ENCODE peak calls at places on chromosome 9, in four cellular contexts. One of them, this sample, is unnamed.

GRCh38 chr9:126722252-126722921 is 82.5 kb upstream of the ZBTB43 start:
- DNase-seq in GM12878: peak; percentile 59
- DNase-seq in HepG2: no peak
- DNase-seq in K562: peak; percentile 85
- DNase-seq in this sample: peak; percentile 82

GRCh38 chr9:126682113-126682810 is 68.5 kb downstream of the LMX1B start:
- DNase-seq in GM12878: no peak
- DNase-seq in HepG2: no peak
- DNase-seq in K562: no peak
- DNase-seq in this sample: no peak

GRCh38 chr9:31390352-31391025 is 994.0 kb upstream of the ACO1 start:
- DNase-seq in GM12878: no peak
- DNase-seq in HepG2: no peak
- DNase-seq in K562: no peak
- DNase-seq in this sample: no peak

GRCh38 chr9:112731971-112732370 is 14.1 kb upstream of the INIP start:
- DNase-seq in GM12878: no peak
- DNase-seq in HepG2: peak; percentile 92
- DNase-seq in K562: no peak
- DNase-seq in this sample: no peak

GRCh38 chr9:115672477-115673316 is 480.9 kb upstream of the PAPPA start:
- DNase-seq in GM12878: no peak
- DNase-seq in HepG2: peak; percentile 1
- DNase-seq in K562: no peak
- DNase-seq in this sample: no peak

GRCh38 chr9:91040371-91041215 is 239.0 kb downstream of the SYK start:
- DNase-seq in GM12878: no peak
- DNase-seq in HepG2: no peak
- DNase-seq in K562: no peak
- DNase-seq in this sample: no peak

GRCh38 chr9:94534901-94535300 is 20.0 kb upstream of the PCAT7 start:
- DNase-seq in GM12878: no peak
- DNase-seq in HepG2: no peak
- DNase-seq in K562: no peak
- DNase-seq in this sample: no peak

GRCh38 chr9:134728021-134728795 is 86.6 kb downstream of the COL5A1 start:
- DNase-seq in GM12878: no peak
- DNase-seq in HepG2: no peak
- DNase-seq in K562: no peak
- DNase-seq in this sample: no peak

GRCh38 chr9:69109152-69109551 is 64.9 kb upstream of the TJP2 start:
- DNase-seq in GM12878: no peak
- DNase-seq in HepG2: no peak
- DNase-seq in K562: no peak
- DNase-seq in this sample: no peak

GRCh38 chr9:32487981-32488380 is 38.0 kb downstream of the RIGI start:
- DNase-seq in GM12878: no peak
- DNase-seq in HepG2: no peak
- DNase-seq in K562: no peak
- DNase-seq in this sample: no peak

GRCh38 chr9:133880851-133881634 is 111.1 kb downstream of the VAV2 start:
- DNase-seq in GM12878: no peak
- DNase-seq in HepG2: no peak
- DNase-seq in K562: no peak
- DNase-seq in this sample: no peak

GRCh38 chr9:38134578-38134977 is 65.6 kb upstream of the SHB start:
- DNase-seq in GM12878: no peak
- DNase-seq in HepG2: no peak
- DNase-seq in K562: no peak
- DNase-seq in this sample: no peak

GRCh38 chr9:138078846-138079245 is 201.3 kb downstream of the CACNA1B start:
- DNase-seq in GM12878: no peak
- DNase-seq in HepG2: no peak
- DNase-seq in K562: no peak
- DNase-seq in this sample: no peak

GRCh38 chr9:125812403-125812802 is 65.2 kb downstream of the PBX3 start:
- DNase-seq in GM12878: peak; percentile 23
- DNase-seq in HepG2: no peak
- DNase-seq in K562: no peak
- DNase-seq in this sample: no peak

GRCh38 chr9:96423985-96424336 is 5.8 kb upstream of the ZNF367 start:
- DNase-seq in GM12878: no peak
- DNase-seq in HepG2: no peak
- DNase-seq in K562: no peak
- DNase-seq in this sample: no peak

GRCh38 chr9:96219615-96220257 is 82.2 kb downstream of the HSD17B3 start:
- DNase-seq in GM12878: no peak
- DNase-seq in HepG2: no peak
- DNase-seq in K562: peak; percentile 39
- DNase-seq in this sample: no peak

GRCh38 chr9:4743131-4743875 is 2.3 kb upstream of the AK3 start:
- DNase-seq in GM12878: no peak
- DNase-seq in HepG2: no peak
- DNase-seq in K562: no peak
- DNase-seq in this sample: no peak

GRCh38 chr9:14883310-14883944 is 26.8 kb downstream of the FREM1 start:
- DNase-seq in GM12878: no peak
- DNase-seq in HepG2: no peak
- DNase-seq in K562: no peak
- DNase-seq in this sample: no peak

GRCh38 chr9:6827370-6827949 is 69.7 kb downstream of the KDM4C start:
- DNase-seq in GM12878: peak; percentile 16
- DNase-seq in HepG2: peak; percentile 71
- DNase-seq in K562: peak; percentile 60
- DNase-seq in this sample: peak; percentile 34

GRCh38 chr9:89602978-89603628 is 1.7 kb upstream of the GADD45G start:
- DNase-seq in GM12878: peak; percentile 32
- DNase-seq in HepG2: peak; percentile 63
- DNase-seq in K562: peak; percentile 81
- DNase-seq in this sample: peak; percentile 68

GRCh38 chr9:86093788-86094555 is 5.4 kb downstream of the GOLM1 start:
- DNase-seq in GM12878: peak; percentile 17
- DNase-seq in HepG2: peak; percentile 95
- DNase-seq in K562: peak; percentile 4
- DNase-seq in this sample: peak; percentile 67

DNA sequence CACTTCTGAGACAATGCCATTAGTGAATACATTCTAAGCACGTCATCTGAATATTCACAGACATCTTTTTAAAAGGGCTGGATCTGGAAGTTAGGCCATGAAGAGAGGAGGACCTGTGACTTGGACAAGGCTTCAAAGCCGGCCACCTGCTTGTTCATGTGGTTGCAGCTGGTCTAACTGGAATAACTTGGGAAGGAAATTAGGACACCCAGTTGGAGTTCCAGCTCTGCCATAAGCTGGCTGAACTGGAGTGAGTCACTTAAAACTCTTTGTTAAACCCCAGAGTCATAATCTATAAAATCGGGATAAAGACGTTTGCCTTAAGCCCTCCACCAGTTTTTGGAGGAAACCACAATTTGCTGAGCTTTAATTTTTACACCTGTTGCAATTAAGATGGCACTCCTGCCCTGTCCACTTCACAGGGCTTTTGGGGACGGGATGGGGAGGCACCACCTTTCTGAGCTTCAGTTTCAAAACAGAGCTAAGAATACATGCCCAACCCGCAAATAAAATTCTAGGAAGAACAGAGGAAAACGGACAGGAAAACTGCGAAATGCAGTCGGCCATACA is 536 bp upstream of the STX17 start:
- DNase-seq in GM12878: no peak
- DNase-seq in HepG2: no peak
- DNase-seq in K562: peak; percentile 11
- DNase-seq in this sample: no peak
- TF ChIP-seq TARDBP in GM12878: no peak
- TF ChIP-seq TARDBP in HepG2: no peak
- TF ChIP-seq TARDBP in K562: no peak
- TF ChIP-seq TARDBP in this sample: no peak

DNA sequence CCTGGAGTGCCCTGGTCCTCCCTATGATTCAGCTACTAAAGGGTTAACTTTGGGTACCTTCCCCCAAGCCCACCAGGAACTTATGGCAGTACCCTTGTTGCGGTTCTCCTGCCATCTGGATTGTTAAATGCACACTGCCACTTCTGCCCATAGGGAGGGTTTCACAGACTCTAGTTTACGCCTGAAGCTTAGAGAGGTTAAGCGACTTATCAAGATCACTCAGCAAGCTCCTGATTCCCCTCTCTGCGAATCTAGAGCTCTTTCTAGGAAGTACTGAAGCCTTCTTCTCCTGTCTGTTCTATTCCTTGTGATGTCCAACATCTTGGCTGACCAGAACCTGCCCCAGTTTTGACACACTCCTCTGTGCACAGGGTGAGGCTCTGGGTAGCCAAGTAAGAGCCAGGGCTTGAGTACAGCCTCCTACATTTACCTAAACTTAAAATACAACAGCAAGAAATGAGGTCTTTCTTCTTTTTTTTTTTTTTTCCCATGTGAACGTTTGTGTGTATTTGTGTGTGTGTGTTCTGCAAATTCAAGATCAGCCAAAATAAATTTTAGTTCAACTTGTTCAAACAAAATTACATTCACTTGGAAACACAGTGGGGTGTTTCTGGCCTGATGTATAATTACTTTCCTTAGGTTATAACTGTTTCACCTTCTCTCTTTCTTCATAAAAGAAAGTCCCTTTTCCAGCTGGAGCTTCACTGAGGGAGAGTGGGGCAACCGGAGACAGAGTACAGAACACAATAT is 28.6 kb upstream of the KLF4 start:
- DNase-seq in GM12878: no peak
- DNase-seq in HepG2: no peak
- DNase-seq in K562: no peak
- DNase-seq in this sample: no peak
- TF ChIP-seq SP1 in GM12878: no peak
- TF ChIP-seq SP1 in HepG2: no peak
- TF ChIP-seq SP1 in K562: no peak
- TF ChIP-seq SP1 in this sample: no peak

GRCh38 chr9:132669636-132670358 is at the start of gene DDX31:
- DNase-seq in GM12878: peak; percentile 37
- DNase-seq in HepG2: peak; percentile 67
- DNase-seq in K562: peak; percentile 88
- DNase-seq in this sample: peak; percentile 79

GRCh38 chr9:132671620-132672412 is 1.6 kb downstream of the GTF3C4 start:
- DNase-seq in GM12878: no peak
- DNase-seq in HepG2: no peak
- DNase-seq in K562: no peak
- DNase-seq in this sample: no peak

GRCh38 chr9:132672413-132672690 is 2.1 kb downstream of the GTF3C4 start:
- DNase-seq in GM12878: no peak
- DNase-seq in HepG2: no peak
- DNase-seq in K562: no peak
- DNase-seq in this sample: no peak

GRCh38 chr9:132670359-132670815 is at the start of gene GTF3C4:
- DNase-seq in GM12878: no peak
- DNase-seq in HepG2: no peak
- DNase-seq in K562: peak; percentile 91
- DNase-seq in this sample: peak; percentile 86

DNA sequence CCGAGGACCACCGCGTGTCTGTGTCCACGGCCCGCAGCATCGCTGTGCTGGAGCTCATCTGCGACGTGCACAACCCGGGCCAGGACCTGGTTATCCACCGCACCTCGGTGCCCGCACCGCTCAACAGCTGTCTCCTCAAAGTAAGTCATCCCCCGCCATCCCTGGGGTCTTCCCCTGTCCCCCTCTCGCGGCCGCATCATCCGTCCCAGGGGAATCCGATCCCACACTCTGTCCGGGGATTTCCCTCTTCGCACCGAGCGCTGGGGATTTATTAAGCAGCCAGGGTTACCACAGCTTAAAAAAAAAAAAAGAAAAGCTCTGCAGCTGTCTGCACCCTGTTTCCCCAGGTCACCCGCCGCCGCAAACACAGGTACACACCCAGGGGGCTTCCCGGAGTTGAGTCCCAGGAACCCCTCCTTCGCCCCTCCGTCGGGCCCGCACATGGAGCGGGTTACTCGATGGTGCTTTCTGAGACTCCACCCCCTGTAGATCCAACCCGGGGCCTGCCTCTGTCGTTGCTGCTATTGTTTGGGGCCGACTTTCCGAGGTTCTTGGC is 630 bp downstream of the GTF3C4 start:
- DNase-seq in GM12878: no peak
- DNase-seq in HepG2: no peak
- DNase-seq in K562: peak; percentile 45
- DNase-seq in this sample: peak; percentile 46
- TF ChIP-seq TARDBP in GM12878: no peak
- TF ChIP-seq TARDBP in HepG2: no peak
- TF ChIP-seq TARDBP in K562: no peak
- TF ChIP-seq TARDBP in this sample: no peak

GRCh38 chr9:70130266-70130665 is 86.6 kb downstream of the MAMDC2 start:
- DNase-seq in GM12878: no peak
- DNase-seq in HepG2: no peak
- DNase-seq in K562: no peak
- DNase-seq in this sample: no peak
- TF ChIP-seq SP1 in GM12878: no peak
- TF ChIP-seq SP1 in HepG2: no peak
- TF ChIP-seq SP1 in K562: no peak
- TF ChIP-seq SP1 in this sample: no peak

GRCh38 chr9:92048924-92049625 is 66.1 kb downstream of the SPTLC1 start:
- DNase-seq in GM12878: no peak
- DNase-seq in HepG2: no peak
- DNase-seq in K562: no peak
- DNase-seq in this sample: no peak
- TF ChIP-seq TARDBP in GM12878: no peak
- TF ChIP-seq TARDBP in HepG2: no peak
- TF ChIP-seq TARDBP in K562: no peak
- TF ChIP-seq TARDBP in this sample: no peak

GRCh38 chr9:132459661-132460060 is 49.6 kb downstream of the CFAP77 start:
- DNase-seq in GM12878: no peak
- DNase-seq in HepG2: no peak
- DNase-seq in K562: no peak
- DNase-seq in this sample: no peak

GRCh38 chr9:132460240-132460639 is 50.2 kb downstream of the CFAP77 start:
- DNase-seq in GM12878: no peak
- DNase-seq in HepG2: no peak
- DNase-seq in K562: no peak
- DNase-seq in this sample: no peak

GRCh38 chr9:132456241-132456640 is 46.2 kb downstream of the CFAP77 start:
- DNase-seq in GM12878: no peak
- DNase-seq in HepG2: no peak
- DNase-seq in K562: no peak
- DNase-seq in this sample: no peak

GRCh38 chr9:132457508-132457907 is 47.5 kb downstream of the CFAP77 start:
- DNase-seq in GM12878: no peak
- DNase-seq in HepG2: no peak
- DNase-seq in K562: no peak
- DNase-seq in this sample: no peak

DNA sequence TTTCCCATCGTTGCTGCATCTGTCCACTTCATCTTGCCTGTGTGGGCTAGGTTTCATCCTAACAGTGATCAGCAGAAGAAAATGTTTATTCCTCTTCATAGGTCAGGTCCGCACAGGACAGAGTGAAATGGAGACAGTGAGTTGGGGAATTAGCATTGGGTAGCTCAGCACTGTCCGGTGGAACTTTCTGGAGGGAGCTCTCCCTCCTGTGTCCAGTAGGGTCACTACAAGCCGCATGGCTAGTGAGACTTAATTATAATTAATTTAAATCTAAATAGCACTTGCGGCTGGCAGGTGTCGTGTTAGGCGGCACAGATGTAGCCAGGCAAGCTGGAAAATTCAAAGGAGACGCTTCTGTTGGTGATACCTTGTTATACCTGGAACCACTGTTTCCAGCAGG is 48.4 kb downstream of the CFAP77 start:
- DNase-seq in GM12878: no peak
- DNase-seq in HepG2: no peak
- DNase-seq in K562: no peak
- DNase-seq in this sample: no peak
- TF ChIP-seq SP1 in GM12878: no peak
- TF ChIP-seq SP1 in HepG2: no peak
- TF ChIP-seq SP1 in K562: no peak
- TF ChIP-seq SP1 in this sample: no peak